ENCODE peak calls at places on chromosomes 11 and 22, in ten cellular contexts. W, N, B, D, S, Y, K, M, O and C are unnamed samples.

GRCh38 chr11:105244157-105244820 is 104.7 kb upstream of the CARD18 start:
- DNase-seq in O (no peak), D (peak), K (no peak), B (peak), M (peak), W (no peak), S (peak), N (no peak), Y (peak), C (no peak)

GRCh38 chr11:5107285-5107684 is 30.9 kb downstream of the OR52A5 start:
- DNase-seq in N (no peak), Y (no peak), B (no peak), W (no peak), O (no peak), D (no peak), M (no peak), K (no peak), S (no peak), C (no peak)

GRCh38 chr11:79244175-79244804 is 196.5 kb downstream of the TENM4 start:
- DNase-seq in W (no peak), M (peak), B (peak), O (no peak), D (no peak), K (no peak), S (peak), N (peak), Y (peak), C (no peak)

GRCh38 chr22:26689553-26690301 is 32.3 kb downstream of the MIAT start:
- DNase-seq in O (no peak), W (no peak), M (no peak), K (no peak), S (no peak), D (no peak), N (no peak), B (no peak), Y (no peak), C (no peak)

GRCh38 chr11:122122179-122122578 is 6.2 kb upstream of the BLID start:
- DNase-seq in B (no peak), O (no peak), Y (no peak), N (no peak), S (no peak), M (no peak), W (no peak), K (no peak), D (no peak), C (no peak)

GRCh38 chr11:47899801-47900200 is 51.7 kb upstream of the NUP160 start:
- DNase-seq in K (no peak), B (no peak), W (no peak), S (no peak), D (no peak), N (no peak), O (no peak), M (no peak), Y (no peak), C (peak)

GRCh38 chr22:31400023-31400397 is 606 bp downstream of the DRG1 start:
- DNase-seq in K (no peak), N (no peak), S (no peak), O (no peak), M (peak), D (no peak), B (peak), W (no peak), Y (no peak), C (no peak)

GRCh38 chr11:108048269-108048668 is 39.6 kb downstream of the CUL5 start:
- DNase-seq in O (no peak), M (no peak), D (no peak), N (no peak), B (no peak), W (no peak), Y (no peak), K (no peak), S (no peak), C (no peak)

GRCh38 chr11:3161309-3161708 is 3.8 kb downstream of the OSBPL5 start:
- DNase-seq in O (no peak), Y (peak), B (no peak), S (no peak), K (peak), D (no peak), N (no peak), W (peak), M (no peak), C (no peak)

GRCh38 chr11:73194593-73194992 is 23.5 kb upstream of the P2RY2 start:
- DNase-seq in Y (peak), N (no peak), M (no peak), B (no peak), D (no peak), K (no peak), O (no peak), W (peak), S (no peak), C (no peak)

GRCh38 chr22:42962295-42963230 is 52.4 kb downstream of the PACSIN2 start:
- DNase-seq in S (no peak), K (no peak), O (peak), B (peak), W (no peak), D (no peak), M (peak), N (no peak), Y (no peak), C (no peak)

GRCh38 chr11:103652013-103652412 is 384.4 kb upstream of the DDI1 start:
- DNase-seq in S (no peak), K (no peak), O (no peak), D (no peak), N (no peak), B (peak), M (no peak), W (no peak), Y (no peak), C (no peak)

GRCh38 chr11:17145972-17146371 is 61.8 kb downstream of the PIK3C2A start:
- DNase-seq in B (peak), M (no peak), Y (no peak), S (no peak), K (no peak), D (no peak), O (no peak), N (no peak), W (no peak), C (no peak)

GRCh38 chr11:104570088-104570701 is 328.1 kb downstream of the CASP12 start:
- DNase-seq in W (no peak), O (no peak), S (no peak), D (no peak), Y (no peak), N (no peak), B (no peak), K (no peak), M (no peak), C (no peak)

GRCh38 chr11:132908017-132908810 is 624.1 kb downstream of the OPCML start:
- DNase-seq in N (no peak), O (no peak), M (no peak), B (no peak), D (no peak), Y (no peak), K (no peak), W (no peak), S (no peak), C (no peak)

GRCh38 chr11:111001986-111002616 is 243.4 kb upstream of the POU2AF2 start:
- DNase-seq in D (no peak), O (no peak), S (no peak), W (no peak), K (no peak), M (peak), B (peak), N (peak), Y (no peak), C (no peak)

GRCh38 chr22:18156878-18157713 is 7.1 kb downstream of the USP18 start:
- DNase-seq in W (peak), M (peak), K (peak), B (peak), N (peak), Y (peak), O (peak), S (peak), D (peak), C (no peak)

GRCh38 chr11:120622189-120622912 is 110.8 kb downstream of the GRIK4 start:
- DNase-seq in M (peak), B (no peak), D (no peak), S (no peak), Y (no peak), W (no peak), N (no peak), K (no peak), O (no peak), C (no peak)

GRCh38 chr11:130947889-130948288 is 31.6 kb upstream of the SNX19 start:
- DNase-seq in W (no peak), B (peak), M (no peak), N (no peak), S (no peak), K (no peak), Y (no peak), D (no peak), O (no peak), C (no peak)

GRCh38 chr11:2668876-2669275 is 30.9 kb downstream of the KCNQ1OT1 start:
- DNase-seq in B (no peak), W (no peak), M (no peak), K (no peak), Y (no peak), O (peak), N (no peak), S (no peak), D (no peak), C (no peak)

GRCh38 chr22:30423296-30423958 is 2.1 kb upstream of the MTFP1 start:
- DNase-seq in N (no peak), S (no peak), K (peak), D (no peak), O (no peak), Y (no peak), M (no peak), B (no peak), W (peak), C (peak)

GRCh38 chr11:103968685-103969084 is 67.8 kb upstream of the DDI1 start:
- DNase-seq in D (no peak), O (no peak), S (no peak), Y (no peak), B (no peak), K (no peak), M (no peak), W (no peak), N (no peak), C (no peak)

GRCh38 chr22:29205598-29206371 is at the start of gene EMID1:
- DNase-seq in D (no peak), S (no peak), N (no peak), O (peak), M (peak), B (peak), W (peak), Y (no peak), K (peak), C (no peak)
- TF ChIP-seq POLR2A in D (no peak), S (no peak), N (no peak), O (no peak), M (no peak), B (no peak), W (no peak), Y (no peak), K (no peak), C (peak)

DNA sequence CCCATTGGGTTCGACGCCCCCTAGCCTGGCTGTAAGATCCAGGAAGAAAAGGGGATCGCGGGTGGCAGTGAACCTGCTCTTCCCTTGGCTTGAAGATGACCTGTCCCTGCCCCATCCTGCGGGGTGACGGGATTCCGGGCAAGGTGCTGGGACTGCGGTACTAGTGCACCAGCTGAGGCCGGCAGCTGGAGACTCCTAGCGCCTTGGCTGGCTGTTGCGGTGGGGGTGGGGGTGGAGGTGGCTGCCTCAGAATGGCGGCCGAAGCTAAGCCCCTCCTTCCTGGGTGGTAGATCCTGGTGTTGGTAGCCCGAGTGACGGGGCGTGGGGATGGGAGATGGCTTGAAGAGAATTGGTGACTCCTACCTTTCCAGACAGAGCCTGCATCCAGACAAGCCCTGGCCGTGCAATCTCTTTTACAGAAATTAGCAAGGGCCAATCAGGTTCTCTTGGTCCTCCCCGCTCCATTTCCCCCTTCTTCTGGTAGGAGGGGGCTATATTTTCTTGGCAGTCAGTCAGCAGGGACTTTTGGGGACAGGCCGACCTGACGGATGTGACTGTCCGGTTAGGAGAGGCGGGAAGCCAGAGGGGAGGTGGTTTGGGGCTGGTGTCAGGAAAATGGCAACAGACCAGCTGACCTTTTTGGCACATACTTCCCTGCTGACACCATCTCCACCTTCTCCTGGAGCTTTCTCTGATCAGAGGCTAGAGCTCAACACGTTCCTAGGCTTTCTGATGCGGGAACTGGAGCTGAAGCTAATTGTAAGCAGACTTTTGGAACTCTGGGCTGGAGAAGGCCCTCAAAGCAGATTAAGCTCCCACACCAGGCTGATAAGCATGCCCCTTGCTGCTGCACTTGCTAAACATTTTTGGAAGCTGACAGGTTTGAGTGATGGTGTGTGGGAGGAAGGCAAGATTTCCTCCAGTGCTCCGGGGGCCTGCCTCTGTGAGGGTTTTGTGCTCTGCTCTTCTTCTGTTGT is 2.0 kb downstream of the NAV2 start:
- DNase-seq in M (peak), S (peak), O (no peak), W (peak), N (peak), Y (peak), B (peak), D (no peak), K (peak), C (no peak)
- TF ChIP-seq POLR2A in M (no peak), S (no peak), O (no peak), W (no peak), N (no peak), Y (no peak), B (peak), D (no peak), K (peak), C (no peak)

DNA sequence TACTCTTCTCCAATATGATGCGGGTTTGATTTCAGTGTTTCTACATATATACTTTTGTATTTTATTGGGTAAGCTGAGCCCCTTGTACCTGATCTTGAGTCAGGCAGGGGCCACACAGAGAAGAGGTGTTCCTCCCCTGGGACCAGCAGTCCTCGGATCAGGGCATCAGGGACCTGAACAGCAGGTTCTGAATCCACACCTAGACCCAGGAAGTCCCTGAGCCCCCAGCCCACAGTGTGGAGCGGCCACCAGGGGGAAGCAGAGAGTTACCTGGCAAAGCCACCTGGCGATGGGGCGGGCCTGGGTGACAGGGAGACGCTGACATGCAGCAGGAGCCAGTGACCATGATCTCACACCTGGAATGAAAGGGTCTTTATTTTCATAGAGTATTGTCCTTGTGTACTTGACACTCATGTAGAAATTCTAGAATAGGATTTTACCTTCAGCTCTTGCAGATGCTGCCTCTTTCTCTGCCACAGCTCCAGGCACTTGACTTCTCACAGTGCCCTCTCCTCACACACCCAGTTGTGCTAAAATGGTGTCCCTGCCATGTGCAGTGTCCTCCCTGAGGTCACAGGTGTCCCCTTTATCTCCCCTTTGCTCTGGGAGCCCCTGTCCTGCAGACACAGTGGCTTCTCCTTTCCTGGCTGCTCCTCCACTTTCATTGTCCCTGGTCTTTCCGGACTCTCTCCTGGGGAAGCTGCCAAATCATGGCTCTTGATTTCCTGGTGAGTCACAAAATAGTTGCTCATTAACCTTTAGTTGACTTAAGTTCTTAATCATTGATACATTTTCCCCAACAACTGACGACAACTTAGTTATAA is 48.5 kb downstream of the GGTLC2 start:
- DNase-seq in S (no peak), O (peak), K (peak), M (peak), N (no peak), D (no peak), B (peak), Y (no peak), W (peak), C (peak)
- TF ChIP-seq POLR2A in S (no peak), O (no peak), K (peak), M (no peak), N (no peak), D (no peak), B (no peak), Y (no peak), W (no peak), C (no peak)

DNA sequence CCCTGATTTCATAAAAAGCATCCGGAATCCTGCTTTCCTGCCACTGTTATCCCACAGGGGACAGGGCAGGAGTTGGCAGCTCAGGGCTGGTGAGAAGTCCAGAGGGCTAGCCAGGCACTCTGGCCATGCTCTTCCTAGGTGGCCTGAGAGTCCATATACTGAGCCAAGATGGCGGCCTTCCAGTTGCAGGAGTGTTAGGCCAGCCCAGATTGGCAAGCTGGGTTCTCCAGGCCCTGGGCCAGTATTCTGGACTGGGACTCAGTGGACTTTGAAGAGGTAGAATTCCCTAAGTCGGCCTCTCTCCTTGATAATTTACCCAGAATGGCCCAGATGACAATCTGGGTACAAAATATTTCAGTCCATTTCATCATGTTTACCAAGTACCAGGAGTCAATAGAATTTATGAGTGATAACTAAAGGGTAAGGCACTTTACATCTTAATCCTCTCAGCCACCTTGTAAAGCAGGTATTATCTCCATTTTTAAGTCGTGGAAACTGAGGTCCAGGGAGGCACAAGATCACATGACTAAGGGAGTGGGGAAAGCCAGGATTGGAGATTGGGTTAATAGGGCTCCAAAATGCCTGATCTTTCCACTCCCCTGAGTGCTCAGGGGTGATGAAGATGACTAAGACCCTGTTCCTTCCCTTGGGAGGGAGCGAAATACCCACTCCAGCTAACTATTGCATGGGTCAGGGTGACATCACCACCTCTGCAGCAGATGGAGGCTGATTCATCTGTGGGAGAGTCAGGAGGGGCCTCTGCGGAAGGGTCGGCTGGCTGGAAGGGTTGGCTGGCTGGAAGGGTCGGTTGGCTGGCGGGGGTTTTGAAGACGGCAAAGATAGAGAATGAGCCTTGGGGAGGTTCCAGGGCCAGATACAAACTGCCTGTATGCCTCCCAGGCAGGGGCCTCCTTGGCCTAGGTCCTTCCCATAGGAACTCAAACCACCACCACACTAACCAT is 1.2 kb upstream of the MICALL1 start:
- DNase-seq in M (peak), D (peak), O (peak), N (peak), K (no peak), Y (peak), B (peak), W (peak), S (peak), C (no peak)
- TF ChIP-seq POLR2A in M (no peak), D (peak), O (no peak), N (no peak), K (no peak), Y (no peak), B (no peak), W (no peak), S (no peak), C (no peak)

DNA sequence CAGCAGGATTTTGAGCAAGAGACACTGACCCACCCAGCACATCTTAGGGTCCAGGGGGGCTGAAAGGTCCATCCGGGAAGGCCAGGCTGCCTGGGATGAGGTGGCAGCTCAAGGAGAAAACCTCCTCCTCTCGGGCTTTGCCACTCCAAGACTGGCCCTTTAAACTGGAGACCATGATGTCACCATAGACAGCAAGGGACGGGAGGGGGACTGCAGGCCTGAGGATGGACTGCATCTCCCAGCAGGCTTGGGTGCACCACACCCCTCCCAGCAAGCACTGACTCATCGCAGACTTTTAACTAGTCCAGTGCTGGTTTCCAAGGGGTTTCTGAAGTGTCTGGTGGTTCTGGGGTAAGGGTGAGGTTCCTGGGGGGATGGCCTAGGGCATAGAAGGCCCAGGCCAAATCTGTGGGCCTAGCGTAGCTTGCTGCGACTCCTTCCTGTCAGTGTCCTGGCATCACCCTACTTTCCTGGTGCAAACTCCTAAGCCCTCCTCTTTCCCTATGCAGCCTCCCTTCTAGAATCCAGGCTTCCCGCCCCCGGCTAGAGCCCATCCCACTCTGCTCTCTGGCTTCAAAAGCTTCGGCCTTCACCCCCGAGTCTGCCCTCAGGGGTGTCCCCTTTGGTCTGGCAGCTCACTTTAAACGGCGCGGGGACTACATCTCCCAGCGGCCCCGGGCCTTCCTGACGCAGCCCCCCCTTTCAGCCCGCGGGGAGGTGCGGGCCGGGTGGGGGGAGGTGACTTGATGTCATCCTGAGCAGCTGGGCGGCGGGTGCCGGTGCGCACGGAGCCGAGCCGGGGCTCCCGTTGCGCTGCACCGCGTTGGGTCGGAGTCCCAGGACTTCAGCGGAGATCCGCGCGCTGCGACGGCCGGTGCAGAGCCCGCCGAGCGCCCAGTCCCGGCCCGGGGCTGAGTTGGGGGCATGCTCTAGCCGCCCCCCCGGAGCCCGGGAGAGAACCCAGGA is at the start of gene PPP2R5B:
- DNase-seq in N (peak), Y (peak), D (peak), K (peak), S (peak), M (peak), B (peak), O (peak), W (peak), C (peak)
- TF ChIP-seq POLR2A in N (peak), Y (peak), D (no peak), K (peak), S (peak), M (peak), B (peak), O (no peak), W (peak), C (peak)

GRCh38 chr11:61828379-61828628 is 204 bp downstream of the FADS2 start:
- DNase-seq in O (no peak), D (no peak), Y (no peak), B (no peak), W (no peak), K (no peak), M (no peak), S (no peak), N (no peak), C (no peak)
- TF ChIP-seq POLR2A in O (no peak), D (no peak), Y (no peak), B (no peak), W (no peak), K (no peak), M (no peak), S (no peak), N (no peak), C (no peak)